ENCODE peak calls at places on chromosomes 3 and 15, in four cellular contexts. S, U, E and M are unnamed samples.

GRCh38 chr3:178084938-178085816 is 451.1 kb upstream of the KCNMB2 start:
- DNase-seq in S (peak; percentile 22), U (peak; percentile 10), E (peak; percentile 67), M (peak; percentile 85)

GRCh38 chr3:99534951-99535704 is 103.3 kb upstream of the COL8A1 start:
- DNase-seq in S (no peak), U (no peak), E (peak; percentile 4), M (peak; percentile 18)

GRCh38 chr3:112629425-112629824 is 11.5 kb downstream of the CCDC80 start:
- DNase-seq in S (no peak), U (no peak), E (no peak), M (peak; percentile 54)

GRCh38 chr15:73746288-73746687 is 6.9 kb downstream of the INSYN1 start:
- DNase-seq in S (no peak), U (no peak), E (no peak), M (no peak)

GRCh38 chr3:36496734-36497133 is 116.4 kb downstream of the STAC start:
- DNase-seq in S (no peak), U (no peak), E (no peak), M (no peak)

GRCh38 chr15:78063966-78064365 is 13.5 kb downstream of the TBC1D2B start:
- DNase-seq in S (no peak), U (no peak), E (no peak), M (no peak)

GRCh38 chr15:83119968-83120581 is 12.6 kb downstream of the TM6SF1 start:
- DNase-seq in S (no peak), U (no peak), E (no peak), M (no peak)

GRCh38 chr3:184233127-184233843 is 3.9 kb downstream of the VWA5B2 start:
- DNase-seq in S (no peak), U (no peak), E (no peak), M (no peak)

GRCh38 chr3:130227540-130227939 is 117.9 kb upstream of the COL6A5 start:
- DNase-seq in S (no peak), U (no peak), E (no peak), M (no peak)